ENCODE peak calls at places on chromosomes 7 and 10, in four cellular contexts. N, A, V and K are unnamed samples.

GRCh38 chr10:27819781-27820531 is 74.3 kb upstream of the MKX start:
- DNase-seq in N (no peak), A (no peak), V (peak), K (no peak)

GRCh38 chr10:122495406-122496340 is 34.3 kb downstream of the HTRA1 start:
- DNase-seq in N (peak), A (no peak), V (no peak), K (no peak)

GRCh38 chr10:128870830-128871597 is 596.0 kb upstream of the MGMT start:
- DNase-seq in A (no peak), V (no peak), N (no peak), K (no peak)

GRCh38 chr10:6593140-6593740 is 13.2 kb upstream of the PRKCQ start:
- DNase-seq in V (no peak), A (no peak), N (no peak), K (no peak)

GRCh38 chr10:120783098-120783497 is 68.1 kb upstream of the WDR11 start:
- DNase-seq in N (no peak), A (no peak), V (no peak), K (no peak)

GRCh38 chr7:134126937-134127848 is at the start of gene LRGUK:
- DNase-seq in N (no peak), V (peak), A (peak), K (peak)

GRCh38 chr10:119962837-119963236 is 70.3 kb downstream of the SEC23IP start:
- DNase-seq in N (no peak), A (no peak), V (no peak), K (no peak)

GRCh38 chr7:43443380-43443779 is 139.5 kb upstream of the STK17A start:
- DNase-seq in A (no peak), V (no peak), N (no peak), K (no peak)

GRCh38 chr7:2721842-2722241 is 33.8 kb downstream of the AMZ1 start:
- DNase-seq in A (no peak), V (no peak), N (no peak), K (no peak)

GRCh38 chr7:110960811-110961210 is 130.1 kb upstream of the LRRN3 start:
- DNase-seq in N (no peak), V (no peak), A (no peak), K (no peak)

GRCh38 chr7:137546009-137546408 is 202.5 kb upstream of the PTN start:
- DNase-seq in A (no peak), N (no peak), V (no peak), K (no peak)

GRCh38 chr10:63887026-63887589 is 365.9 kb downstream of the REEP3 start:
- DNase-seq in V (no peak), N (peak), A (no peak), K (no peak)

GRCh38 chr7:9488555-9488954 is 1055.1 kb downstream of the NXPH1 start:
- DNase-seq in V (no peak), N (no peak), A (no peak), K (no peak)

GRCh38 chr10:69506487-69506833 is 55.2 kb downstream of the TSPAN15 start:
- DNase-seq in V (no peak), A (no peak), N (no peak), K (no peak)

GRCh38 chr7:19117081-19117869 is at the start of gene TWIST1:
- DNase-seq in A (no peak), V (peak), N (no peak), K (no peak)

GRCh38 chr10:86795353-86795752 is 38.9 kb downstream of the BMPR1A start:
- DNase-seq in A (no peak), N (peak), V (no peak), K (peak)

GRCh38 chr7:45089314-45089891 is 634 bp upstream of the NACAD start:
- DNase-seq in V (peak), A (no peak), N (no peak), K (no peak)

GRCh38 chr10:8047452-8048280 is 6.8 kb upstream of the GATA3 start:
- DNase-seq in V (no peak), A (no peak), N (no peak), K (no peak)

GRCh38 chr10:101749033-101749432 is 26.9 kb downstream of the FGF8 start:
- DNase-seq in V (no peak), A (no peak), N (peak), K (no peak)

DNA sequence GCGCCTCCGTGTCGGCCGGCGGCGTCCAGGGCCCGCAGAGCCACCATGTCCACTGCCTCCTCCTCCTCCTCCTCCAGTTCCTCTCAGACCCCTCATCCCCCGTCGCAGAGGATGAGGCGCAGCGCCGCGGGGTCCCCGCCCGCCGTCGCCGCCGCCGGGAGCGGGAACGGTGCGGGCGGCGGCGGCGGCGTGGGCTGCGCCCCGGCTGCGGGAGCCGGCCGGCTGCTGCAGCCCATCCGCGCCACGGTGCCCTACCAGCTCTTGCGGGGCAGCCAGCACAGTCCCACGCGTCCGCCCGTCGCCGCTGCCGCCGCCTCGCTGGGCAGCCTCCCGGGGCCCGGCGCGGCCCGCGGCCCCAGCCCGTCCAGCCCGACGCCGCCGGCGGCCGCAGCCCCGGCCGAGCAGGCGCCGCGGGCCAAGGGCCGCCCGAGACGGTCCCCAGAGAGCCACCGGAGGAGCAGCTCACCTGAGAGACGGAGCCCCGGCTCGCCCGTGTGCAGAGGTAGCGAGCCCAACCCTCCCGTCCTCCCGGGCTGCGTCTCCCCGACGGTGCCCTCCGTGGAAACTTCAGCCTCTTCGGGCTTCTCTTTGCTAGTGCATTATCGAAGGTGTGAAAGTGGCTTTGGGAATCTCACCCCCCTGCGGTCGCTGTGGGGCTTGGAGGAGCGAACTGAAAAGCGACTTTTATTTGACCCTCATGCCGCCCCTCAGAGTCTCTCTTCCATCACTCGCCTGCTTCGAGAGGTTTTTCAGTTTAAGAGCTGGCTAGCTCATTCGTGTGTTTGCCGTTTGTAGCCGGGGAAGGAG is 913 bp downstream of the GLCCI1 start:
- DNase-seq in N (no peak), V (peak), A (no peak), K (no peak)
- TF ChIP-seq POLR2AphosphoS5 in N (no peak), V (no peak), A (no peak), K (peak)

DNA sequence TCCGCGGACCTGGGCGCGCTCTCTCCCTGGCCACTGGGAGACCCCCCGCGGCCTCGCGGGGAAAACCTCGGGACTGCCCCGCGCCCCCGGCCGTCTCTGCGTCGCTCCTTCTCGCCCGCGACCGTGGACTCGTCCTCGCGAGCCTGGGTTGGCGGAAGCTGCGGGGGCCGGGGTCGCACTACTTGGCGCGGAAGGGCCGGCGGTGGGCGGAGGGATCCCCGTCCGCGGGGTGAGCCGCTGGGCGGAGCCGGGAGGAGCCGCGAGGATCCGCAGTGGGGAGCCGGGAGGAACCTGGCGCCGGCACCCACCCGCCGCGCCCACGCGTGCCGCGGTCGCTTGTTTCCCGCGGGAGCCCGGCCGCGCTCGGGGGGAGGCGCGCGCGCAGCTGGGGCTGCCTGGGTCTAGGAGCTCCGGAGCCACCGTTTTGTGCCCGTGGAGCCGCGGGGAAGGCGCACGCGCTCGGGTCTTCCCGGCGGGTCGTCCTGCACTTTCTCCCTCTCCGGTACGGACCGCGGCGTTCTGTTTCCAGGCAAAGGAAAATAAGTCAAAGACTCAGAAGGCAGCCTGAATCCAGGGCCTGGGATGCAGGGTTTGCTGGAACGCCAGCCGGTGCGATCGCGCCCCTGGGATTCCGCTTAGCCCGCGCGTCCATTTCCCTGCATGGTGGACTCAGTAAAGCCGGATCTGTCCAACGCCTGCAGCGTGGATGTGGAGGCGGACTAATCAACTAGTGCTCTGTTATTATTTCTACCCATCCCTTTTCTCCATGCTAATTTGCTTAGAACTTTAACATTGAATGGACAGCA is 28.7 kb upstream of the KMT2C start:
- DNase-seq in A (peak), N (peak), V (peak), K (no peak)
- TF ChIP-seq POLR2AphosphoS5 in A (peak), N (peak), V (no peak), K (peak)

GRCh38 chr10:76026931-76027330 is 595.5 kb downstream of the LRMDA start:
- DNase-seq in V (no peak), N (no peak), A (no peak), K (no peak)
- TF ChIP-seq POLR2AphosphoS5 in V (no peak), N (no peak), A (no peak), K (no peak)

GRCh38 chr7:73622527-73622908 is 1.8 kb downstream of the MLXIPL start:
- DNase-seq in V (no peak), N (no peak), A (no peak), K (no peak)

GRCh38 chr7:73618538-73618937 is 5.8 kb downstream of the MLXIPL start:
- DNase-seq in A (no peak), N (no peak), V (no peak), K (no peak)

GRCh38 chr7:73622909-73623797 is 1.2 kb downstream of the MLXIPL start:
- DNase-seq in V (peak), N (no peak), A (peak), K (no peak)

GRCh38 chr7:73623798-73624668 is at the start of gene MLXIPL:
- DNase-seq in N (peak), V (peak), A (peak), K (no peak)

GRCh38 chr7:73621168-73622063 is 2.9 kb downstream of the MLXIPL start:
- DNase-seq in A (no peak), V (no peak), N (no peak), K (no peak)
- TF ChIP-seq POLR2AphosphoS5 in A (no peak), V (no peak), N (no peak), K (no peak)

GRCh38 chr7:105345003-105345402 is 43.7 kb downstream of the SRPK2 start:
- DNase-seq in V (no peak), A (no peak), N (no peak), K (no peak)

GRCh38 chr7:105336009-105336408 is 52.7 kb downstream of the SRPK2 start:
- DNase-seq in N (no peak), V (no peak), A (no peak), K (no peak)

GRCh38 chr7:105337529-105337928 is 51.2 kb downstream of the SRPK2 start:
- DNase-seq in V (no peak), A (no peak), N (no peak), K (no peak)

GRCh38 chr7:105339404-105340316 is 49.1 kb downstream of the SRPK2 start:
- DNase-seq in A (no peak), N (no peak), V (no peak), K (no peak)
- TF ChIP-seq POLR2AphosphoS5 in A (no peak), N (no peak), V (no peak), K (no peak)

GRCh38 chr7:116316838-116317612 is 106.7 kb downstream of the TES start:
- DNase-seq in A (no peak), V (peak), N (peak), K (no peak)
- TF ChIP-seq POLR2AphosphoS5 in A (no peak), V (peak), N (peak), K (no peak)

GRCh38 chr10:48550977-48551376 is 53.9 kb downstream of the ARHGAP22 start:
- DNase-seq in A (no peak), V (no peak), N (no peak), K (no peak)
- TF ChIP-seq POLR2AphosphoS5 in A (no peak), V (no peak), N (no peak), K (no peak)